ENCODE peak calls at places on chromosomes 7 and 10, in five cellular contexts. One of them, this sample, is unnamed.

GRCh38 chr10:86681047-86681446 is 12.7 kb downstream of the LDB3 start:
- DNase-seq in memory B cell: no peak
- DNase-seq in foreskin fibroblast: no peak
- DNase-seq in left cardiac atrium: peak
- DNase-seq in T-helper 9 cell: no peak
- DNase-seq in this sample: no peak

GRCh38 chr7:134368851-134369533 is 52.3 kb upstream of the SLC35B4 start:
- DNase-seq in memory B cell: no peak
- DNase-seq in foreskin fibroblast: peak
- DNase-seq in left cardiac atrium: peak
- DNase-seq in T-helper 9 cell: no peak
- DNase-seq in this sample: no peak

GRCh38 chr7:102318482-102318971 is 31.9 kb downstream of the SH2B2 start:
- DNase-seq in memory B cell: no peak
- DNase-seq in foreskin fibroblast: peak
- DNase-seq in left cardiac atrium: peak
- DNase-seq in T-helper 9 cell: no peak
- DNase-seq in this sample: no peak

GRCh38 chr7:4957847-4958476 is 1.0 kb downstream of the MMD2 start:
- DNase-seq in memory B cell: no peak
- DNase-seq in foreskin fibroblast: no peak
- DNase-seq in left cardiac atrium: no peak
- DNase-seq in T-helper 9 cell: no peak
- DNase-seq in this sample: no peak

GRCh38 chr7:125605241-125605640 is 675.6 kb upstream of the POT1 start:
- DNase-seq in memory B cell: no peak
- DNase-seq in foreskin fibroblast: no peak
- DNase-seq in left cardiac atrium: no peak
- DNase-seq in T-helper 9 cell: no peak
- DNase-seq in this sample: no peak

GRCh38 chr7:157691521-157692155 is 354.8 kb downstream of the DNAJB6 start:
- DNase-seq in memory B cell: no peak
- DNase-seq in foreskin fibroblast: no peak
- DNase-seq in left cardiac atrium: no peak
- DNase-seq in T-helper 9 cell: no peak
- DNase-seq in this sample: no peak

GRCh38 chr10:22159979-22160378 is 57.8 kb downstream of the EBLN1 start:
- DNase-seq in memory B cell: no peak
- DNase-seq in foreskin fibroblast: no peak
- DNase-seq in left cardiac atrium: no peak
- DNase-seq in T-helper 9 cell: no peak
- DNase-seq in this sample: no peak

GRCh38 chr7:73451780-73452398 is 18.3 kb downstream of the FZD9 start:
- DNase-seq in memory B cell: peak
- DNase-seq in foreskin fibroblast: peak
- DNase-seq in left cardiac atrium: no peak
- DNase-seq in T-helper 9 cell: no peak
- DNase-seq in this sample: peak

GRCh38 chr7:33982425-33982786 is 77.1 kb downstream of the BMPER start:
- DNase-seq in memory B cell: no peak
- DNase-seq in foreskin fibroblast: peak
- DNase-seq in left cardiac atrium: no peak
- DNase-seq in T-helper 9 cell: no peak
- DNase-seq in this sample: no peak

GRCh38 chr7:2856388-2857169 is 12.5 kb upstream of the GNA12 start:
- DNase-seq in memory B cell: no peak
- DNase-seq in foreskin fibroblast: no peak
- DNase-seq in left cardiac atrium: no peak
- DNase-seq in T-helper 9 cell: no peak
- DNase-seq in this sample: no peak

This sample was measured in Jurkat, Clone E6-1.